ENCODE peak calls at places on chromosomes 2 and 18, in six cellular contexts. L is mucosa of descending colon, J is IMR-90, T is tibial nerve, A is uterus, K is fibroblast of lung. P is an unnamed sample.

GRCh38 chr2:219269362-219270054 is 9.7 kb upstream of the DNAJB2 start:
- DNase-seq in L (no peak), J (no peak), K (no peak), T (no peak), A (no peak), P (no peak)

GRCh38 chr2:210169871-210170441 is 1.3 kb downstream of the KANSL1L start:
- DNase-seq in J (peak; percentile 79), A (no peak), K (peak; percentile 78), L (no peak), T (no peak), P (peak; percentile 82)

GRCh38 chr18:13641551-13642439 is 84.6 kb downstream of the FAM210A start:
- DNase-seq in A (no peak), J (no peak), K (no peak), L (no peak), T (no peak), P (peak; percentile 3)

GRCh38 chr2:26169226-26169625 is 3.7 kb upstream of the GAREM2 start:
- DNase-seq in T (no peak), J (no peak), A (no peak), K (no peak), L (no peak), P (no peak)

GRCh38 chr18:37270666-37271052 is 294.9 kb downstream of the CELF4 start:
- DNase-seq in J (no peak), K (no peak), A (no peak), L (no peak), T (no peak), P (no peak)

GRCh38 chr2:97728091-97728596 is 14.8 kb downstream of the ZAP70 start:
- DNase-seq in J (no peak), K (no peak), L (no peak), A (no peak), T (no peak), P (peak; percentile 33)

GRCh38 chr2:231227309-231228162 is 29.1 kb downstream of the ARMC9 start:
- DNase-seq in T (peak; percentile 79), L (no peak), A (peak; percentile 72), K (peak; percentile 66), J (peak; percentile 79), P (peak; percentile 88)

GRCh38 chr2:12006841-12007240 is 260.4 kb downstream of the LPIN1 start:
- DNase-seq in T (no peak), A (no peak), K (peak; percentile 78), L (no peak), J (peak; percentile 50), P (peak; percentile 42)

GRCh38 chr2:11811036-11811654 is 64.7 kb downstream of the LPIN1 start:
- DNase-seq in J (no peak), K (no peak), T (no peak), L (no peak), A (no peak), P (no peak)

GRCh38 chr18:68267583-68267982 is 447.3 kb downstream of the TMX3 start:
- DNase-seq in K (peak; percentile 81), T (no peak), J (peak; percentile 90), A (no peak), L (no peak), P (peak; percentile 51)

GRCh38 chr2:105125428-105125827 is 87.6 kb downstream of the MRPS9 start:
- DNase-seq in J (no peak), K (no peak), L (no peak), A (no peak), T (no peak), P (no peak)

GRCh38 chr18:27967938-27968803 is 208.8 kb downstream of the CDH2 start:
- DNase-seq in A (no peak), J (peak; percentile 13), L (no peak), K (peak; percentile 25), T (no peak), P (peak; percentile 18)

GRCh38 chr2:11833601-11834000 is 87.2 kb downstream of the LPIN1 start:
- DNase-seq in L (no peak), A (no peak), K (peak; percentile 94), T (no peak), J (peak; percentile 64), P (peak; percentile 32)

GRCh38 chr2:58553937-58554336 is 312.8 kb upstream of the FANCL start:
- DNase-seq in K (no peak), T (no peak), A (no peak), J (no peak), L (no peak), P (no peak)

GRCh38 chr2:236180831-236181453 is 12.8 kb upstream of the GBX2 start:
- DNase-seq in K (peak; percentile 62), T (peak; percentile 55), L (no peak), J (peak; percentile 65), A (no peak), P (peak; percentile 83)

GRCh38 chr18:39845673-39846072 is 2109.4 kb upstream of the PIK3C3 start:
- DNase-seq in L (no peak), K (no peak), J (no peak), T (no peak), A (no peak), P (no peak)

GRCh38 chr18:37564796-37565137 is 831 bp downstream of the CELF4 start:
- DNase-seq in A (peak; percentile 18), L (no peak), J (peak; percentile 21), T (peak; percentile 44), K (peak; percentile 45), P (peak; percentile 71)

GRCh38 chr2:181305151-181306123 is 151.7 kb upstream of the ITGA4 start:
- DNase-seq in T (no peak), J (peak; percentile 5), K (peak; percentile 47), A (no peak), L (peak; percentile 35), P (peak; percentile 51)

GRCh38 chr2:57190007-57190406 is 856.6 kb upstream of the VRK2 start:
- DNase-seq in K (no peak), J (no peak), A (no peak), T (no peak), L (no peak), P (no peak)

GRCh38 chr18:2040279-2040678 is 531.0 kb downstream of the METTL4 start:
- DNase-seq in J (no peak), L (no peak), T (no peak), K (no peak), A (no peak), P (no peak)

GRCh38 chr18:2030647-2031046 is 540.7 kb downstream of the METTL4 start:
- DNase-seq in J (no peak), A (no peak), T (no peak), L (no peak), K (no peak), P (no peak)

GRCh38 chr18:2036136-2036535 is 535.2 kb downstream of the METTL4 start:
- DNase-seq in A (no peak), T (no peak), K (peak; percentile 33), J (no peak), L (no peak), P (no peak)

DNA sequence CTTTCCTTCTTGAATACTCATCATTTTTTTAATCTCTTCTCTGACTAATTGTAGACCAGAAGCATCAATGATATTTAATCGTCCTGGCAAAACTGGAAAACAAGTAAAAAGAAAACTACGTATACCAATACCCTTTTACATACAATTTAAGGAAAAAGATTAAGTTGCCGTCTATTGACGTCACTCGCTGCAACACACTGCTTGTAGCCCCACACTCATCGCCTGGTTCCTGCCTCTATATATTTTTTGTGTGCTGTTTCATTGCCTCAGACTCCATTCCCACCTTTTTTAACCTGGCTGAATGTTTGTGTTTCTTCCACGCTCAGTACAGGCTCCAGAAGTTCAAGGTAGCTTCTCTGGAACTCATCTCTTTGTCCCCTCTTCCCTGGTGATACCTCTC is 536.2 kb downstream of the METTL4 start:
- DNase-seq in L (no peak), J (no peak), A (no peak), T (no peak), K (no peak), P (no peak)
- TF ChIP-seq CTCF in L (no peak), J (no peak), A (no peak), T (no peak), K (no peak), P (no peak)

GRCh38 chr18:6413554-6414117 is 1.1 kb downstream of the L3MBTL4 start:
- DNase-seq in T (peak; percentile 12), L (no peak), J (no peak), K (no peak), A (no peak), P (no peak)

GRCh38 chr18:6412933-6413472 is 1.7 kb downstream of the L3MBTL4 start:
- DNase-seq in L (no peak), T (no peak), K (no peak), A (no peak), J (no peak), P (no peak)

GRCh38 chr18:6414118-6414722 is 491 bp downstream of the L3MBTL4 start:
- DNase-seq in J (no peak), A (peak; percentile 65), L (peak; percentile 81), K (no peak), T (peak; percentile 36), P (no peak)

GRCh38 chr18:6411367-6411766 is 3.3 kb downstream of the L3MBTL4 start:
- DNase-seq in T (no peak), L (no peak), K (no peak), J (no peak), A (no peak), P (no peak)

DNA sequence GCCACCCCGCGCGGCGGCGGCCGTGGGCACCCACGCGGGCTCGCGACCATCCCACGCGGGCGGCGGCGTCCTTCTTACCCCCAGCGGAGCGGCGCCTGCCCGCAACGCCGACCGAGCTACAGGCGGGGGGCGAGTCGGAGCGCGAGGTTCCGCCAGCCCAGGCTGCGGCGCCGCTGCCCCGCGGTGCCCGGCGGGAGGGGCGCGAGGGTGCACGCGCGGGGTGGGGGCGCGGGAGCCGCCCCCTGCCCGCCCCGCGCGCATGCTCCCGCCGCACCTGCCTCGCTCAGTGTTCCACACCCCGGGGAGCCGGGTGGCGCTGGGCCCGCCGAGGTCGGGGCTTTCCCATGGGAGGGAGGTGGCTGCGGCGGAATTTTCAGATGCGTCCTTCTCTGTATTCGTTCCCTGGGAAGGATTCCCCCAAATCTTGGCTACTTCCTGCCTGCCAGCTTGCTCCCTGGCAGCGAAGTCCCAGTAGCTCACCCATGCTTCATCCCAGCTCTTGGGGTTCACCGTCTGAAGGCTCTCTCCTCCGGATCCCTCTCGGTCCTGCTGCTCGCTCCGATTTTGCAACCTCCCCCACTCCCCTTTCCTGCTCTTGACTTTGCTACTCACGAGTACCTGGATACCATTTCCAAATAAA is at the start of gene L3MBTL4:
- DNase-seq in J (no peak), L (peak; percentile 67), T (peak; percentile 7), A (peak; percentile 30), K (no peak), P (no peak)
- H3K4me3 ChIP-seq in J (peak within 1 kb of the TSS; percentile 44), L (peak within 1 kb of the TSS; percentile 57), T (peak within 1 kb of the TSS; percentile 96), A (peak within 1 kb of the TSS; percentile 79), K (peak within 1 kb of the TSS; percentile 28), P (peak within 1 kb of the TSS; percentile 32)

GRCh38 chr2:159290289-159290907 is 3.9 kb upstream of the WDSUB1 start:
- DNase-seq in A (no peak), T (peak; percentile 59), J (peak; percentile 94), L (no peak), K (peak; percentile 66), P (peak; percentile 56)
- TF ChIP-seq CTCF in A (no peak), T (no peak), J (peak; percentile 23), L (no peak), K (peak; percentile 26), P (no peak)

GRCh38 chr2:86789687-86790133 is 1.0 kb downstream of the CD8A start:
- DNase-seq in A (no peak), T (no peak), J (no peak), L (no peak), K (no peak), P (no peak)

GRCh38 chr2:86793752-86794151 is 3.0 kb upstream of the CD8A start:
- DNase-seq in J (no peak), K (no peak), A (no peak), L (no peak), T (no peak), P (no peak)

GRCh38 chr2:86790134-86790827 is 432 bp downstream of the CD8A start:
- DNase-seq in J (no peak), K (no peak), T (no peak), A (no peak), L (no peak), P (no peak)

GRCh38 chr2:86790828-86791561 is at the start of gene CD8A:
- DNase-seq in J (peak; percentile 11), T (no peak), A (no peak), K (no peak), L (peak; percentile 64), P (peak; percentile 42)

GRCh38 chr2:86791574-86791973 is 861 bp upstream of the CD8A start:
- DNase-seq in A (no peak), L (no peak), J (no peak), T (no peak), K (no peak), P (no peak)
- H3K4me3 ChIP-seq in A (no peak overlapping the region), L (no peak overlapping the region), J (no peak overlapping the region), T (peak overlapping the region; percentile 35), K (no peak overlapping the region), P (no peak overlapping the region)

P was measured in fibroblast of pulmonary artery.